ENCODE peak calls at places on chromosome 15, in five cellular contexts. Q is neuronal stem cell, D is mesendoderm, F is IMR-90, B is mesenchymal stem cell. U is an unnamed sample.

GRCh38 chr15:101597360-101597928 is 54.7 kb downstream of the TM2D3 start:
- DNase-seq in Q (no peak), D (no peak), F (no peak), B (no peak), U (no peak)

GRCh38 chr15:90201944-90202375 is 830 bp downstream of the SEMA4B start:
- DNase-seq in Q (peak; percentile 31), D (peak; percentile 19), F (no peak), B (peak; percentile 41), U (no peak)

GRCh38 chr15:25846377-25846776 is 16.8 kb downstream of the ATP10A start:
- DNase-seq in Q (no peak), D (no peak), F (no peak), B (no peak), U (no peak)

GRCh38 chr15:92677998-92678397 is 22.4 kb upstream of the FAM174B start:
- DNase-seq in Q (no peak), D (no peak), F (no peak), B (peak; percentile 68), U (no peak)

GRCh38 chr15:57591237-57591821 is 375 bp upstream of the MYZAP start:
- DNase-seq in Q (no peak), D (peak; percentile 3), F (no peak), B (no peak), U (no peak)

GRCh38 chr15:84961114-84961452 is 20.6 kb upstream of the PDE8A start:
- DNase-seq in Q (no peak), D (peak; percentile 66), F (peak; percentile 91), B (peak; percentile 66), U (no peak)

GRCh38 chr15:96254168-96254567 is 76.3 kb upstream of the NR2F2 start:
- DNase-seq in Q (no peak), D (peak; percentile 38), F (no peak), B (no peak), U (no peak)

GRCh38 chr15:95304116-95304873 is 1026.2 kb upstream of the NR2F2 start:
- DNase-seq in Q (no peak), D (no peak), F (peak; percentile 92), B (peak; percentile 90), U (no peak)

GRCh38 chr15:62391565-62392262 is 226.6 kb upstream of the C2CD4B start:
- DNase-seq in Q (peak; percentile 29), D (peak; percentile 56), F (peak; percentile 34), B (peak; percentile 71), U (peak; percentile 44)

GRCh38 chr15:39124925-39125625 is 455.8 kb upstream of the THBS1 start:
- DNase-seq in Q (no peak), D (no peak), F (peak; percentile 68), B (peak; percentile 37), U (no peak)

GRCh38 chr15:81813215-81813614 is 232.6 kb downstream of the MEX3B start:
- DNase-seq in Q (no peak), D (peak; percentile 82), F (no peak), B (no peak), U (peak; percentile 69)

GRCh38 chr15:90030376-90030775 is 29.3 kb downstream of the ZNF710 start:
- DNase-seq in Q (no peak), D (no peak), F (no peak), B (no peak), U (no peak)

GRCh38 chr15:55564347-55565145 is 23.6 kb downstream of the PYGO1 start:
- DNase-seq in Q (no peak), D (peak; percentile 82), F (no peak), B (no peak), U (peak; percentile 34)

GRCh38 chr15:67022587-67022986 is 42.8 kb upstream of the SMAD3 start:
- DNase-seq in Q (no peak), D (no peak), F (no peak), B (no peak), U (no peak)

GRCh38 chr15:67024998-67025368 is 40.4 kb upstream of the SMAD3 start:
- DNase-seq in Q (no peak), D (no peak), F (no peak), B (peak; percentile 40), U (no peak)

GRCh38 chr15:67025719-67026118 is 39.7 kb upstream of the SMAD3 start:
- DNase-seq in Q (no peak), D (no peak), F (peak; percentile 51), B (peak; percentile 77), U (peak; percentile 12)

GRCh38 chr15:67024322-67024997 is 40.9 kb upstream of the SMAD3 start:
- DNase-seq in Q (no peak), D (peak; percentile 59), F (peak; percentile 97), B (peak; percentile 98), U (no peak)

GRCh38 chr15:67023517-67024321 is 41.7 kb upstream of the SMAD3 start:
- DNase-seq in Q (no peak), D (no peak), F (no peak), B (no peak), U (no peak)
- H2BK15ac ChIP-seq in Q (peak overlapping the region; percentile 96), D (no peak overlapping the region), F (peak overlapping the region; percentile 96), B (peak overlapping the region; percentile 90), U (no peak overlapping the region)

GRCh38 chr15:69098688-69099087 is 61.7 kb upstream of the GLCE start:
- DNase-seq in Q (no peak), D (no peak), F (no peak), B (no peak), U (no peak)
- H2BK15ac ChIP-seq in Q (no peak overlapping the region), D (no peak overlapping the region), F (no peak overlapping the region), B (no peak overlapping the region), U (no peak overlapping the region)

GRCh38 chr15:31374489-31374888 is 47.9 kb downstream of the KLF13 start:
- DNase-seq in Q (no peak), D (no peak), F (no peak), B (no peak), U (no peak)

GRCh38 chr15:31374986-31375385 is 48.4 kb downstream of the KLF13 start:
- DNase-seq in Q (no peak), D (no peak), F (no peak), B (no peak), U (no peak)

GRCh38 chr15:31373096-31373865 is 46.6 kb downstream of the KLF13 start:
- DNase-seq in Q (no peak), D (no peak), F (no peak), B (no peak), U (no peak)

GRCh38 chr15:31372635-31373091 is 46.0 kb downstream of the KLF13 start:
- DNase-seq in Q (no peak), D (peak; percentile 97), F (peak; percentile 74), B (peak; percentile 92), U (peak; percentile 92)

GRCh38 chr15:31373970-31374369 is 47.3 kb downstream of the KLF13 start:
- DNase-seq in Q (no peak), D (no peak), F (no peak), B (no peak), U (no peak)
- H2BK15ac ChIP-seq in Q (no peak overlapping the region), D (no peak overlapping the region), F (no peak overlapping the region), B (no peak overlapping the region), U (no peak overlapping the region)

GRCh38 chr15:52822475-52822874 is 32.3 kb upstream of the ONECUT1 start:
- DNase-seq in Q (no peak), D (peak; percentile 30), F (no peak), B (no peak), U (no peak)

GRCh38 chr15:52819253-52819652 is 29.1 kb upstream of the ONECUT1 start:
- DNase-seq in Q (no peak), D (no peak), F (no peak), B (no peak), U (no peak)
- H2BK15ac ChIP-seq in Q (no peak overlapping the region), D (no peak overlapping the region), F (no peak overlapping the region), B (no peak overlapping the region), U (no peak overlapping the region)

GRCh38 chr15:74405823-74406222 is 27.9 kb downstream of the SEMA7A start:
- DNase-seq in Q (no peak), D (no peak), F (no peak), B (no peak), U (no peak)
- H2BK15ac ChIP-seq in Q (no peak overlapping the region), D (no peak overlapping the region), F (peak overlapping the region; percentile 90), B (no peak overlapping the region), U (no peak overlapping the region)

DNA sequence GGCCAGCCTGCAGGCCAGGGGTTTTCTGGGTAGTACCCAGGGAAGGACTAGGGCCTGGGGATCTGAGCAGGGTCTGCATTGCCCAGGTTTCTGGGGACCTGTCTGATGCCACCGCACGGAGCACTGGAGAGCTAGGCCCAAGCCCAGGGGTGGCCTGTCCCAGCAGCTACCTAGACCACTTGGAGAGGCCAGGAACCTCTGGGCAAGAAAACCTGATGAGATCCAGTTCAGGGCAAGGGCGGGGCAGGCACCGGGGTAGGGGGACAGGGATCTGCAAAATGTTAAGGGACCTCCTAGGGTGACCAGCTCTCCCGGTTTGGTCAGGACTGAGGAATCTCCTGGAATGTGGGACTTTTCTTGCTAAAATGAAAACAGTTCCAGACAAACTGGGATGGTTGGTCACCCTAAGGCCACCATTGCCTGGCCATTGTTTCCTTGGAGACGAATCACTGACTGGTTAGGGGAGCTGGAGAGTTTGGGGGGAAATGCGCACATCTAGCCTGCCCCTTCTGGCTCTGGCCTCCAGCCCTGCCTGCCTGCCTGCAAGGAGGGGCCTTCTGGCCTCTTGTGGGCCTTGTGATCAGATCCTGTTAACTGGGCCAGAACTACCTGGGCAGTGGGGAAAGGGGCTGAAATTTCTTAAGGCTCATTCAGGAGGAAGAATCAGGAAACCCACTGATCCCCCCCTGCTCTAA is 117.4 kb upstream of the TLE3 start:
- DNase-seq in Q (no peak), D (no peak), F (no peak), B (no peak), U (no peak)
- H2BK15ac ChIP-seq in Q (no peak overlapping the region), D (no peak overlapping the region), F (no peak overlapping the region), B (no peak overlapping the region), U (no peak overlapping the region)

GRCh38 chr15:73143763-73144155 is 91.5 kb downstream of the NEO1 start:
- DNase-seq in Q (no peak), D (no peak), F (no peak), B (no peak), U (no peak)
- H2BK15ac ChIP-seq in Q (no peak overlapping the region), D (no peak overlapping the region), F (no peak overlapping the region), B (no peak overlapping the region), U (no peak overlapping the region)